ENCODE peak calls at places on chromosomes 5 and 9, in five cellular contexts. F, W, H, T and Z are unnamed samples.
A peak's percentile ranks its signal among the peaks of the same experiment; 100 is the strongest.

GRCh38 chr9:88092699-88093359 is 45.4 kb downstream of the SPATA31C2 start:
- DNase-seq in F (no peak), T (no peak), W (peak; percentile 33), H (no peak), Z (no peak)

GRCh38 chr5:108917596-108917995 is 169.9 kb downstream of the FER start:
- DNase-seq in H (no peak), F (no peak), W (no peak), T (peak; percentile 39), Z (no peak)

GRCh38 chr9:69970001-69970531 is 73.6 kb upstream of the MAMDC2 start:
- DNase-seq in H (no peak), F (no peak), W (no peak), T (no peak), Z (no peak)

GRCh38 chr9:89179920-89180667 is 1.5 kb upstream of the SHC3 start:
- DNase-seq in F (peak; percentile 90), H (peak; percentile 83), T (peak; percentile 95), W (peak; percentile 83), Z (peak; percentile 63)

GRCh38 chr9:95771556-95772280 is 103.8 kb upstream of the ERCC6L2 start:
- DNase-seq in T (peak; percentile 45), F (no peak), H (no peak), W (no peak), Z (no peak)

GRCh38 chr5:143646961-143647360 is 165.0 kb upstream of the HMHB1 start:
- DNase-seq in W (no peak), T (no peak), H (no peak), F (no peak), Z (no peak)

GRCh38 chr5:14184725-14185124 is 41.6 kb downstream of the TRIO start:
- DNase-seq in T (peak; percentile 85), F (no peak), H (no peak), W (no peak), Z (no peak)

GRCh38 chr9:133991964-133992779 is at the start of gene VAV2:
- DNase-seq in T (no peak), F (no peak), W (peak; percentile 62), H (peak; percentile 29), Z (no peak)

GRCh38 chr5:61638476-61638875 is 306.4 kb downstream of the ZSWIM6 start:
- DNase-seq in W (no peak), T (no peak), H (no peak), F (no peak), Z (no peak)

GRCh38 chr5:130706696-130707095 is 458.4 kb downstream of the HINT1 start:
- DNase-seq in H (no peak), T (no peak), F (no peak), W (no peak), Z (no peak)

GRCh38 chr5:173056783-173057061 is 570 bp downstream of the CREBRF start:
- DNase-seq in W (peak; percentile 80), H (no peak), T (no peak), F (no peak), Z (peak; percentile 51)

GRCh38 chr9:16545639-16546038 is 324.8 kb downstream of the BNC2 start:
- DNase-seq in H (no peak), T (no peak), F (no peak), W (no peak), Z (no peak)

GRCh38 chr5:149898811-149899210 is 45.8 kb downstream of the PDE6A start:
- DNase-seq in F (no peak), W (no peak), T (no peak), H (no peak), Z (no peak)

GRCh38 chr5:93062548-93062947 is 518.5 kb downstream of the NR2F1-AS1 start:
- DNase-seq in F (no peak), H (no peak), T (no peak), W (no peak), Z (no peak)

GRCh38 chr9:336039-336438 is 121.4 kb downstream of the DOCK8 start:
- DNase-seq in T (no peak), H (no peak), F (no peak), W (no peak), Z (no peak)

GRCh38 chr5:176809544-176810083 is 745 bp upstream of the UNC5A start:
- DNase-seq in W (no peak), F (no peak), T (no peak), H (no peak), Z (no peak)

GRCh38 chr5:107469485-107469884 is 201.3 kb downstream of the EFNA5 start:
- DNase-seq in W (no peak), T (peak; percentile 96), H (peak; percentile 50), F (peak; percentile 51), Z (no peak)

GRCh38 chr9:102769307-102769706 is 225.8 kb upstream of the CYLC2 start:
- DNase-seq in F (no peak), H (no peak), W (no peak), T (no peak), Z (no peak)

GRCh38 chr5:2005101-2006041 is 122.6 kb upstream of the IRX4 start:
- DNase-seq in W (no peak), T (no peak), F (no peak), H (no peak), Z (no peak)

GRCh38 chr5:177430146-177430951 is 3.9 kb downstream of the GRK6 start:
- DNase-seq in H (no peak), W (no peak), F (no peak), T (no peak), Z (no peak)

GRCh38 chr9:113675475-113675941 is 200.6 kb upstream of the ZNF618 start:
- DNase-seq in H (no peak), W (no peak), F (peak; percentile 76), T (peak; percentile 99), Z (peak; percentile 36)

GRCh38 chr5:120817044-120817985 is 353.2 kb downstream of the PRR16 start:
- DNase-seq in F (no peak), T (peak; percentile 6), W (peak; percentile 16), H (no peak), Z (no peak)

GRCh38 chr5:20832204-20833080 is 844.4 kb upstream of the CDH18 start:
- DNase-seq in H (no peak), W (no peak), F (no peak), T (no peak), Z (no peak)

GRCh38 chr9:2367970-2368369 is 253.6 kb upstream of the VLDLR start:
- DNase-seq in F (no peak), H (no peak), W (no peak), T (no peak), Z (no peak)
- TF ChIP-seq CTCF in F (no peak), H (no peak), W (no peak), T (no peak), Z (no peak)

DNA sequence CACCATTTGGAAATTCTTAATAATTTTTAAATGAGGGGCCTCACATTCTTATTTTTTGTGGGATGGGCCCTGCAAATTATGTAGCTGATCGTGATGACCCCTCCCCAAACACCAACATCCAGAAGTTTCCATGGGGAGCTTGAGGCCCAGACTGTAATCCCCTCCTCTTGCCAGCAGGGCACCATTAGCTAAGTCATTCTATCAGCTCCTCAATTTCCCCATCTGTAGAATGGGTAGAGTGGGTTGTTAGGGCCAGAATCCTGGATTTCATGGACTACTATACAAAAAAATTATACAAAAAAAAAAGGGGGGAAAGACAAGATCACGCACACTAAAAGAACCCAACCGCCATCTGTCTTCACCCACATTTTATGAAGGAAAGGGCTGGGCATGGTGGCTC is 38.4 kb downstream of the SHB start:
- DNase-seq in T (no peak), F (no peak), W (no peak), H (no peak), Z (no peak)
- TF ChIP-seq CTCF in T (no peak), F (no peak), W (peak; percentile 20), H (no peak), Z (no peak)

DNA sequence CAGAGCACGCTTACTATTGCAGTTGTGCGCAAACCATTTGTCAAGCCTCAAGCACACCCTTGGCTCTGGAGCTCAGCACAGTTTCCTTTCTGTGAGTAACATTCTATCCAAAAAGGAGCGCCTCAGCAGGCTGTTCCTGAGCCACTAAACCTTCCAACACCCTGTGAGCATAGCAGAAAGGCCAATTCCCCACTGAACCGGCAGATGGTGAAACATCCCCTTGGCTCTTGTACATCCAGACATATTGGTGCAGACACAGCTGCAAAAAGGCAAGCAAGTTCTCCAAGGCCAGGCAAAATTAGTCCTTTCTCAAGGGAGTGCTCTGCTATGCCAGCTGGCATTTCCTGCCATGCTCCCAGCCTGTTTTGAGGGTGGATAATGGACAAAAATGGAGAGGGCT is 44.1 kb upstream of the CEMIP2 start:
- DNase-seq in W (no peak), F (no peak), H (no peak), T (no peak), Z (no peak)
- TF ChIP-seq CTCF in W (no peak), F (peak; percentile 14), H (no peak), T (no peak), Z (no peak)

GRCh38 chr9:37971691-37972090 is 67.8 kb upstream of the SLC25A51 start:
- DNase-seq in T (no peak), F (no peak), W (no peak), H (no peak), Z (no peak)

GRCh38 chr9:37974506-37975173 is 70.7 kb upstream of the SLC25A51 start:
- DNase-seq in F (no peak), T (peak; percentile 82), W (no peak), H (no peak), Z (no peak)

GRCh38 chr9:37970301-37971106 is 66.6 kb upstream of the SLC25A51 start:
- DNase-seq in H (no peak), F (no peak), W (no peak), T (no peak), Z (no peak)

GRCh38 chr9:37971107-37971459 is 67.2 kb upstream of the SLC25A51 start:
- DNase-seq in F (no peak), T (peak; percentile 44), W (no peak), H (no peak), Z (no peak)

GRCh38 chr9:37972346-37972745 is 68.4 kb upstream of the SLC25A51 start:
- DNase-seq in W (no peak), T (no peak), H (no peak), F (no peak), Z (no peak)
- TF ChIP-seq CTCF in W (no peak), T (no peak), H (no peak), F (peak; percentile 15), Z (no peak)

GRCh38 chr9:24090566-24090965 is 264.5 kb upstream of the ELAVL2 start:
- DNase-seq in F (no peak), W (no peak), H (no peak), T (no peak), Z (no peak)
- TF ChIP-seq CTCF in F (no peak), W (no peak), H (no peak), T (no peak), Z (no peak)

GRCh38 chr5:31415009-31415923 is 116.6 kb downstream of the DROSHA start:
- DNase-seq in W (no peak), F (no peak), H (no peak), T (no peak), Z (no peak)
- TF ChIP-seq CTCF in W (no peak), F (peak; percentile 13), H (no peak), T (no peak), Z (no peak)

GRCh38 chr9:86034863-86035734 is 64.3 kb downstream of the GOLM1 start:
- DNase-seq in H (peak; percentile 29), T (peak; percentile 44), W (peak; percentile 69), F (no peak), Z (no peak)
- TF ChIP-seq CTCF in H (peak; percentile 54), T (peak; percentile 59), W (peak; percentile 67), F (peak; percentile 44), Z (no peak)